ENCODE peak calls at places on chromosome 2, in eight cellular contexts. O, H, Q, N, T, A, J and I are unnamed samples.

GRCh38 chr2:221629478-221629877 is 57.4 kb upstream of the EPHA4 start:
- DNase-seq in O (no peak), H (peak; percentile 60), Q (no peak), N (no peak), T (peak; percentile 83), A (no peak), J (peak; percentile 87), I (no peak)

GRCh38 chr2:69603146-69603743 is 40.3 kb downstream of the AAK1 start:
- DNase-seq in O (no peak), H (no peak), Q (no peak), N (no peak), T (no peak), A (no peak), J (no peak), I (no peak)

GRCh38 chr2:3641181-3641580 is 16.8 kb upstream of the ALLC start:
- DNase-seq in O (no peak), H (no peak), Q (no peak), N (no peak), T (no peak), A (no peak), J (no peak), I (no peak)

GRCh38 chr2:31428001-31428418 is 13.5 kb upstream of the XDH start:
- DNase-seq in O (no peak), H (peak; percentile 73), Q (no peak), N (no peak), T (no peak), A (no peak), J (peak; percentile 55), I (no peak)

GRCh38 chr2:124520953-124521352 is 495.9 kb downstream of the CNTNAP5 start:
- DNase-seq in O (no peak), H (no peak), Q (no peak), N (no peak), T (no peak), A (no peak), J (no peak), I (no peak)

GRCh38 chr2:230895536-230896345 is 29.3 kb downstream of the GPR55 start:
- DNase-seq in O (no peak), H (no peak), Q (no peak), N (no peak), T (no peak), A (no peak), J (no peak), I (no peak)

GRCh38 chr2:163600801-163601200 is 135.0 kb downstream of the FIGN start:
- DNase-seq in O (no peak), H (no peak), Q (no peak), N (no peak), T (no peak), A (no peak), J (no peak), I (no peak)

GRCh38 chr2:238502088-238502810 is 75.5 kb downstream of the ASB1 start:
- DNase-seq in O (no peak), H (no peak), Q (no peak), N (no peak), T (no peak), A (no peak), J (no peak), I (no peak)

GRCh38 chr2:240337028-240337427 is 98.4 kb upstream of the GPC1 start:
- DNase-seq in O (no peak), H (no peak), Q (no peak), N (no peak), T (no peak), A (no peak), J (no peak), I (no peak)

GRCh38 chr2:9770308-9771100 is 72.8 kb upstream of the TAF1B start:
- DNase-seq in O (peak; percentile 70), H (peak; percentile 89), Q (no peak), N (peak; percentile 78), T (peak; percentile 77), A (peak; percentile 90), J (peak; percentile 71), I (peak; percentile 63)

GRCh38 chr2:186959486-186959885 is 110.5 kb upstream of the ZSWIM2 start:
- DNase-seq in O (no peak), H (no peak), Q (no peak), N (no peak), T (no peak), A (no peak), J (no peak), I (no peak)

GRCh38 chr2:136167721-136168470 is 49.9 kb upstream of the CXCR4 start:
- DNase-seq in O (no peak), H (no peak), Q (no peak), N (no peak), T (no peak), A (no peak), J (no peak), I (no peak)

GRCh38 chr2:215960825-215961224 is 52.5 kb downstream of the MREG start:
- DNase-seq in O (no peak), H (no peak), Q (no peak), N (no peak), T (no peak), A (no peak), J (no peak), I (no peak)